ENCODE peak calls at places on chromosomes 12 and 14, in seven cellular contexts. S, N, C, M, H, T and L are unnamed samples.
A peak's percentile ranks its signal among the peaks of the same experiment; 100 is the strongest.

GRCh38 chr12:103657331-103657730 is 70.3 kb downstream of the STAB2 start:
- DNase-seq in C (no peak), H (no peak), T (no peak), S (no peak), M (no peak), N (no peak), L (no peak)

GRCh38 chr14:49249022-49249421 is 337.2 kb downstream of the RPS29 start:
- DNase-seq in C (no peak), S (no peak), H (no peak), T (no peak), M (no peak), N (no peak), L (no peak)

GRCh38 chr14:63677891-63678379 is 36.3 kb upstream of the WDR89 start:
- DNase-seq in M (no peak), T (no peak), C (no peak), H (no peak), N (no peak), S (peak; percentile 59), L (no peak)

GRCh38 chr12:98593351-98594049 is at the start of gene SLC25A3:
- DNase-seq in S (peak; percentile 99), C (peak; percentile 97), N (peak; percentile 98), M (peak; percentile 98), H (peak; percentile 98), T (peak; percentile 97), L (peak; percentile 94)

GRCh38 chr14:67749341-67750110 is 47.8 kb downstream of the RDH12 start:
- DNase-seq in N (no peak), C (no peak), M (no peak), H (no peak), S (no peak), T (no peak), L (no peak)

GRCh38 chr14:92644166-92644565 is 104.3 kb downstream of the LGMN start:
- DNase-seq in C (no peak), H (no peak), N (no peak), T (no peak), M (no peak), S (no peak), L (no peak)

GRCh38 chr12:2891240-2892053 is 756 bp downstream of the TULP3 start:
- DNase-seq in T (peak; percentile 57), C (peak; percentile 52), S (peak; percentile 73), M (peak; percentile 65), H (peak; percentile 77), N (peak; percentile 82), L (peak; percentile 63)

GRCh38 chr12:124786065-124786964 is 77.3 kb downstream of the SCARB1 start:
- DNase-seq in N (peak; percentile 87), C (peak; percentile 87), T (peak; percentile 78), M (peak; percentile 91), H (peak; percentile 92), S (peak; percentile 80), L (peak; percentile 56)

GRCh38 chr12:128339121-128339520 is 72.2 kb downstream of the TMEM132C start:
- DNase-seq in C (no peak), N (no peak), S (peak; percentile 52), T (no peak), H (peak; percentile 59), M (no peak), L (no peak)

GRCh38 chr12:132268674-132269073 is 60.7 kb downstream of the GALNT9 start:
- DNase-seq in S (no peak), N (no peak), C (no peak), M (no peak), T (no peak), H (no peak), L (no peak)

GRCh38 chr12:61018571-61018970 is 1241.6 kb upstream of the USP15 start:
- DNase-seq in H (no peak), T (no peak), S (no peak), N (no peak), C (no peak), M (no peak), L (no peak)

GRCh38 chr12:106248849-106249371 is 1.1 kb upstream of the CKAP4 start:
- DNase-seq in S (no peak), T (no peak), N (no peak), M (peak; percentile 57), C (no peak), H (no peak), L (no peak)

GRCh38 chr14:75120546-75121291 is 6.1 kb downstream of the NEK9 start:
- DNase-seq in S (no peak), N (no peak), M (no peak), C (no peak), T (no peak), H (no peak), L (no peak)

GRCh38 chr12:86233126-86233525 is 23.1 kb downstream of the MGAT4C start:
- DNase-seq in H (peak; percentile 27), C (no peak), T (no peak), S (peak; percentile 19), M (no peak), N (no peak), L (no peak)

GRCh38 chr14:36229262-36229661 is 52.7 kb upstream of the PTCSC3 start:
- DNase-seq in H (no peak), M (no peak), N (no peak), S (no peak), C (no peak), T (no peak), L (no peak)

GRCh38 chr14:53542692-53543091 is 389.6 kb upstream of the DDHD1 start:
- DNase-seq in S (peak; percentile 40), H (peak; percentile 65), C (no peak), T (no peak), M (no peak), N (no peak), L (no peak)

GRCh38 chr14:20332386-20332945 is 613 bp downstream of the CCNB1IP1 start:
- DNase-seq in S (peak; percentile 56), C (no peak), H (peak; percentile 62), M (no peak), T (no peak), N (no peak), L (no peak)

GRCh38 chr14:96066976-96067375 is 27.8 kb downstream of the C14orf132 start:
- DNase-seq in S (no peak), N (peak; percentile 21), C (no peak), T (no peak), M (peak; percentile 30), H (no peak), L (no peak)

GRCh38 chr14:52279405-52279804 is 11.9 kb downstream of the PTGDR start:
- DNase-seq in C (peak; percentile 20), N (no peak), M (no peak), T (no peak), S (no peak), H (no peak), L (no peak)

GRCh38 chr14:55127491-55127951 is 1.5 kb upstream of the LGALS3 start:
- DNase-seq in N (no peak), M (no peak), S (peak; percentile 78), H (no peak), T (no peak), C (no peak), L (no peak)

GRCh38 chr14:55124774-55125372 is 4.2 kb upstream of the LGALS3 start:
- DNase-seq in S (no peak), C (no peak), T (no peak), H (no peak), M (no peak), N (no peak), L (no peak)

GRCh38 chr14:55126932-55127490 is 2.0 kb upstream of the LGALS3 start:
- DNase-seq in N (no peak), H (no peak), S (peak; percentile 35), C (no peak), M (no peak), T (no peak), L (no peak)

GRCh38 chr14:55125403-55125802 is 3.6 kb upstream of the LGALS3 start:
- DNase-seq in M (peak; percentile 83), H (no peak), N (no peak), S (no peak), C (no peak), T (no peak), L (no peak)

DNA sequence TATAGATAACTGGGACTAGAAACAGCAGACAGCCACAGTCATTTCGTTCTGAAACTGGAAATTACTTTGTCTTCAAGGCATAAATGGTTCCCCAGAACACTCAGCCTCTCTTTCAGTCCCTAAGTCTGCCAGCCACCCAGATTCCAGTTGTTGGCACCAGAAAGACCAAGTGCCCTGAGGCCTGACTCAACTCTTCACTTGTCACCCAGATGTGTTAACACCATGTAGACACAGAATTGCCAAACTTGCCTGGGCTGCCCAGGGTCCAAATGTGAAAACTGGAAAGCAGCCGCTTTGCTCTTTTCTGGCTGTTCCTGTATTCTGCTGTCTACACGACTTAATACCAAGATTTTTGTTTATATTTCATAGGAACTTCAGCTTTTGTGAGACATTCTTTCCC is 3.0 kb upstream of the LGALS3 start:
- DNase-seq in C (no peak), T (no peak), H (no peak), N (no peak), M (no peak), S (no peak), L (no peak)
- H3K4me1 ChIP-seq in C (peaks cover 69% of the 10 kb centered on the region), T (peaks cover 69% of the 10 kb centered on the region), H (peaks cover 23% of the 10 kb centered on the region), N (peaks cover 55% of the 10 kb centered on the region), M (peaks cover 62% of the 10 kb centered on the region), S (peaks cover 51% of the 10 kb centered on the region), L (peaks cover 11% of the 10 kb centered on the region)

GRCh38 chr12:6927379-6927991 is at the start of gene ATN1:
- DNase-seq in H (peak; percentile 87), N (peak; percentile 90), C (peak; percentile 91), S (peak; percentile 92), T (peak; percentile 86), M (peak; percentile 77), L (peak; percentile 81)

GRCh38 chr12:6923003-6923732 is 4.6 kb upstream of the ATN1 start:
- DNase-seq in M (peak; percentile 10), C (no peak), H (no peak), N (no peak), T (no peak), S (no peak), L (no peak)

GRCh38 chr12:6925543-6926279 is 2.0 kb upstream of the ATN1 start:
- DNase-seq in M (peak; percentile 70), N (peak; percentile 82), S (peak; percentile 82), T (peak; percentile 71), H (peak; percentile 52), C (peak; percentile 78), L (no peak)

GRCh38 chr12:6923851-6924250 is 3.9 kb upstream of the ATN1 start:
- DNase-seq in T (no peak), S (no peak), C (no peak), H (no peak), M (peak; percentile 21), N (no peak), L (no peak)

DNA sequence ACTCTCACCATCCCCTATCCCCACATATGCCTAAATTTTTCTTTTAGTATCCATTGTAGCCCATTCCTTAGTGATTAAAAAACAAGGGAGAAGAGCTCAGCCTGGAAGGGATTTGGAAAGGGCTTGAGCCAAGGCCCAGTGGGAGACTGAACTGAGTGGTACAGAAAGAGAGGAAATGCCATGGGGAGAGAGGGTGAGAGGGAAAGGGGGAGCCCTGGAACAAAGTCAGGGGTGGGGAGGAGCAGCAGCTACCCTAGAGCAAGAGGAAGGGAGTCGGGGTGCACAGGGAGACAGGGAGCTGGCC is 2.6 kb upstream of the ATN1 start:
- DNase-seq in M (peak; percentile 70), N (no peak), T (no peak), H (no peak), S (no peak), C (no peak), L (no peak)
- H3K4me3 ChIP-seq in M (peak overlapping the region; percentile 81), N (peak overlapping the region; percentile 84), T (no peak overlapping the region), H (no peak overlapping the region), S (no peak overlapping the region), C (peak overlapping the region; percentile 70), L (no peak overlapping the region)

GRCh38 chr14:105290598-105291356 is 10.0 kb downstream of the BRF1 start:
- DNase-seq in S (no peak), T (no peak), N (no peak), M (no peak), H (no peak), C (no peak), L (no peak)
- TF ChIP-seq CTCF in S (no peak), T (no peak), N (no peak), M (no peak), H (no peak), C (no peak), L (no peak)

GRCh38 chr12:108169671-108170070 is 40.6 kb downstream of the WSCD2 start:
- DNase-seq in T (no peak), M (no peak), C (no peak), N (no peak), H (no peak), S (no peak), L (no peak)
- H3K4me1 ChIP-seq in T (no peaks in the 10 kb centered on the region), M (no peaks in the 10 kb centered on the region), C (no peaks in the 10 kb centered on the region), N (no peaks in the 10 kb centered on the region), H (no peaks in the 10 kb centered on the region), S (no peaks in the 10 kb centered on the region), L (no peaks in the 10 kb centered on the region)